ENCODE peak calls at places on chromosomes 6 and 20, in seven cellular contexts. One of them, this sample, is unnamed.

GRCh38 chr6:28269492-28269891 is 2.5 kb downstream of the ZSCAN26 start:
- DNase-seq in stimulated activated CD4-positive, alpha-beta T cell treated with anti-CD3 and anti-CD28 coated beads, Interleukin-4, amount 100 ng/mL, for 24 hours: peak
- DNase-seq in kidney: no peak
- DNase-seq in GM04503: peak
- DNase-seq in hypothalamus: no peak
- DNase-seq in effector memory CD8-positive, alpha-beta T cell: no peak
- DNase-seq in activated T-helper 1 cell treated with Interleukin-2 at 50 U/mL for 16 hours: no peak
- DNase-seq in this sample: no peak

GRCh38 chr20:54231006-54231405 is 23.1 kb downstream of the PFDN4 start:
- DNase-seq in stimulated activated CD4-positive, alpha-beta T cell treated with anti-CD3 and anti-CD28 coated beads, Interleukin-4, amount 100 ng/mL, for 24 hours: no peak
- DNase-seq in kidney: no peak
- DNase-seq in GM04503: no peak
- DNase-seq in hypothalamus: no peak
- DNase-seq in effector memory CD8-positive, alpha-beta T cell: no peak
- DNase-seq in activated T-helper 1 cell treated with Interleukin-2 at 50 U/mL for 16 hours: no peak
- DNase-seq in this sample: no peak

GRCh38 chr20:50848341-50848808 is 53.5 kb downstream of the BCAS4 start:
- DNase-seq in stimulated activated CD4-positive, alpha-beta T cell treated with anti-CD3 and anti-CD28 coated beads, Interleukin-4, amount 100 ng/mL, for 24 hours: no peak
- DNase-seq in kidney: no peak
- DNase-seq in GM04503: no peak
- DNase-seq in hypothalamus: peak
- DNase-seq in effector memory CD8-positive, alpha-beta T cell: no peak
- DNase-seq in activated T-helper 1 cell treated with Interleukin-2 at 50 U/mL for 16 hours: no peak
- DNase-seq in this sample: no peak

GRCh38 chr6:167550936-167551633 is 226.2 kb downstream of the TTLL2 start:
- DNase-seq in stimulated activated CD4-positive, alpha-beta T cell treated with anti-CD3 and anti-CD28 coated beads, Interleukin-4, amount 100 ng/mL, for 24 hours: no peak
- DNase-seq in kidney: peak
- DNase-seq in GM04503: no peak
- DNase-seq in hypothalamus: peak
- DNase-seq in effector memory CD8-positive, alpha-beta T cell: no peak
- DNase-seq in activated T-helper 1 cell treated with Interleukin-2 at 50 U/mL for 16 hours: no peak
- DNase-seq in this sample: no peak

GRCh38 chr6:166119116-166119911 is 48.3 kb downstream of the TBXT start:
- DNase-seq in stimulated activated CD4-positive, alpha-beta T cell treated with anti-CD3 and anti-CD28 coated beads, Interleukin-4, amount 100 ng/mL, for 24 hours: no peak
- DNase-seq in kidney: no peak
- DNase-seq in GM04503: no peak
- DNase-seq in hypothalamus: no peak
- DNase-seq in effector memory CD8-positive, alpha-beta T cell: no peak
- DNase-seq in activated T-helper 1 cell treated with Interleukin-2 at 50 U/mL for 16 hours: no peak
- DNase-seq in this sample: no peak

GRCh38 chr6:4322846-4323309 is 187.5 kb upstream of the ECI2 start:
- DNase-seq in stimulated activated CD4-positive, alpha-beta T cell treated with anti-CD3 and anti-CD28 coated beads, Interleukin-4, amount 100 ng/mL, for 24 hours: no peak
- DNase-seq in kidney: no peak
- DNase-seq in GM04503: no peak
- DNase-seq in hypothalamus: no peak
- DNase-seq in effector memory CD8-positive, alpha-beta T cell: no peak
- DNase-seq in activated T-helper 1 cell treated with Interleukin-2 at 50 U/mL for 16 hours: no peak
- DNase-seq in this sample: no peak

GRCh38 chr6:150617496-150618460 is 18.1 kb downstream of the PLEKHG1 start:
- DNase-seq in stimulated activated CD4-positive, alpha-beta T cell treated with anti-CD3 and anti-CD28 coated beads, Interleukin-4, amount 100 ng/mL, for 24 hours: no peak
- DNase-seq in kidney: no peak
- DNase-seq in GM04503: no peak
- DNase-seq in hypothalamus: no peak
- DNase-seq in effector memory CD8-positive, alpha-beta T cell: no peak
- DNase-seq in activated T-helper 1 cell treated with Interleukin-2 at 50 U/mL for 16 hours: no peak
- DNase-seq in this sample: no peak

GRCh38 chr6:47034421-47034820 is 7.7 kb downstream of the ADGRF1 start:
- DNase-seq in stimulated activated CD4-positive, alpha-beta T cell treated with anti-CD3 and anti-CD28 coated beads, Interleukin-4, amount 100 ng/mL, for 24 hours: no peak
- DNase-seq in kidney: no peak
- DNase-seq in GM04503: no peak
- DNase-seq in hypothalamus: no peak
- DNase-seq in effector memory CD8-positive, alpha-beta T cell: no peak
- DNase-seq in activated T-helper 1 cell treated with Interleukin-2 at 50 U/mL for 16 hours: no peak
- DNase-seq in this sample: no peak

GRCh38 chr20:35011589-35012226 is 56.0 kb downstream of the MYH7B start:
- DNase-seq in stimulated activated CD4-positive, alpha-beta T cell treated with anti-CD3 and anti-CD28 coated beads, Interleukin-4, amount 100 ng/mL, for 24 hours: no peak
- DNase-seq in kidney: no peak
- DNase-seq in GM04503: no peak
- DNase-seq in hypothalamus: no peak
- DNase-seq in effector memory CD8-positive, alpha-beta T cell: no peak
- DNase-seq in activated T-helper 1 cell treated with Interleukin-2 at 50 U/mL for 16 hours: no peak
- DNase-seq in this sample: no peak

GRCh38 chr20:35575958-35576357 is 34.1 kb downstream of the ERGIC3 start:
- DNase-seq in stimulated activated CD4-positive, alpha-beta T cell treated with anti-CD3 and anti-CD28 coated beads, Interleukin-4, amount 100 ng/mL, for 24 hours: no peak
- DNase-seq in kidney: peak
- DNase-seq in GM04503: no peak
- DNase-seq in hypothalamus: no peak
- DNase-seq in effector memory CD8-positive, alpha-beta T cell: no peak
- DNase-seq in activated T-helper 1 cell treated with Interleukin-2 at 50 U/mL for 16 hours: no peak
- DNase-seq in this sample: no peak

GRCh38 chr6:158283304-158284005 is 28.8 kb upstream of the TULP4 start:
- DNase-seq in stimulated activated CD4-positive, alpha-beta T cell treated with anti-CD3 and anti-CD28 coated beads, Interleukin-4, amount 100 ng/mL, for 24 hours: no peak
- DNase-seq in kidney: no peak
- DNase-seq in GM04503: no peak
- DNase-seq in hypothalamus: no peak
- DNase-seq in effector memory CD8-positive, alpha-beta T cell: peak
- DNase-seq in activated T-helper 1 cell treated with Interleukin-2 at 50 U/mL for 16 hours: no peak
- DNase-seq in this sample: no peak

GRCh38 chr6:32865724-32866443 is 11.9 kb downstream of the PSMB9 start:
- DNase-seq in stimulated activated CD4-positive, alpha-beta T cell treated with anti-CD3 and anti-CD28 coated beads, Interleukin-4, amount 100 ng/mL, for 24 hours: no peak
- DNase-seq in kidney: no peak
- DNase-seq in GM04503: no peak
- DNase-seq in hypothalamus: no peak
- DNase-seq in effector memory CD8-positive, alpha-beta T cell: no peak
- DNase-seq in activated T-helper 1 cell treated with Interleukin-2 at 50 U/mL for 16 hours: no peak
- DNase-seq in this sample: no peak

GRCh38 chr6:169589293-169589692 is 112.5 kb downstream of the WDR27 start:
- DNase-seq in stimulated activated CD4-positive, alpha-beta T cell treated with anti-CD3 and anti-CD28 coated beads, Interleukin-4, amount 100 ng/mL, for 24 hours: peak
- DNase-seq in kidney: no peak
- DNase-seq in GM04503: no peak
- DNase-seq in hypothalamus: no peak
- DNase-seq in effector memory CD8-positive, alpha-beta T cell: peak
- DNase-seq in activated T-helper 1 cell treated with Interleukin-2 at 50 U/mL for 16 hours: no peak
- DNase-seq in this sample: no peak

GRCh38 chr6:169326067-169326799 is 72.6 kb upstream of the THBS2 start:
- DNase-seq in stimulated activated CD4-positive, alpha-beta T cell treated with anti-CD3 and anti-CD28 coated beads, Interleukin-4, amount 100 ng/mL, for 24 hours: no peak
- DNase-seq in kidney: no peak
- DNase-seq in GM04503: no peak
- DNase-seq in hypothalamus: peak
- DNase-seq in effector memory CD8-positive, alpha-beta T cell: no peak
- DNase-seq in activated T-helper 1 cell treated with Interleukin-2 at 50 U/mL for 16 hours: no peak
- DNase-seq in this sample: no peak

GRCh38 chr20:10263385-10264165 is 44.9 kb downstream of the SNAP25 start:
- DNase-seq in stimulated activated CD4-positive, alpha-beta T cell treated with anti-CD3 and anti-CD28 coated beads, Interleukin-4, amount 100 ng/mL, for 24 hours: no peak
- DNase-seq in kidney: no peak
- DNase-seq in GM04503: no peak
- DNase-seq in hypothalamus: no peak
- DNase-seq in effector memory CD8-positive, alpha-beta T cell: no peak
- DNase-seq in activated T-helper 1 cell treated with Interleukin-2 at 50 U/mL for 16 hours: no peak
- DNase-seq in this sample: no peak

GRCh38 chr6:13468839-13469238 is 18.6 kb downstream of the GFOD1 start:
- DNase-seq in stimulated activated CD4-positive, alpha-beta T cell treated with anti-CD3 and anti-CD28 coated beads, Interleukin-4, amount 100 ng/mL, for 24 hours: no peak
- DNase-seq in kidney: no peak
- DNase-seq in GM04503: no peak
- DNase-seq in hypothalamus: no peak
- DNase-seq in effector memory CD8-positive, alpha-beta T cell: no peak
- DNase-seq in activated T-helper 1 cell treated with Interleukin-2 at 50 U/mL for 16 hours: no peak
- DNase-seq in this sample: no peak

GRCh38 chr20:32535316-32535952 is 49.7 kb downstream of the NOL4L start:
- DNase-seq in stimulated activated CD4-positive, alpha-beta T cell treated with anti-CD3 and anti-CD28 coated beads, Interleukin-4, amount 100 ng/mL, for 24 hours: no peak
- DNase-seq in kidney: no peak
- DNase-seq in GM04503: no peak
- DNase-seq in hypothalamus: no peak
- DNase-seq in effector memory CD8-positive, alpha-beta T cell: peak
- DNase-seq in activated T-helper 1 cell treated with Interleukin-2 at 50 U/mL for 16 hours: no peak
- DNase-seq in this sample: no peak

GRCh38 chr20:59667981-59668515 is 63.7 kb downstream of the PHACTR3 start:
- DNase-seq in stimulated activated CD4-positive, alpha-beta T cell treated with anti-CD3 and anti-CD28 coated beads, Interleukin-4, amount 100 ng/mL, for 24 hours: no peak
- DNase-seq in kidney: no peak
- DNase-seq in GM04503: no peak
- DNase-seq in hypothalamus: no peak
- DNase-seq in effector memory CD8-positive, alpha-beta T cell: no peak
- DNase-seq in activated T-helper 1 cell treated with Interleukin-2 at 50 U/mL for 16 hours: no peak
- DNase-seq in this sample: no peak

GRCh38 chr6:56685994-56686393 is 43.3 kb upstream of the DST start:
- DNase-seq in stimulated activated CD4-positive, alpha-beta T cell treated with anti-CD3 and anti-CD28 coated beads, Interleukin-4, amount 100 ng/mL, for 24 hours: no peak
- DNase-seq in kidney: no peak
- DNase-seq in GM04503: no peak
- DNase-seq in hypothalamus: no peak
- DNase-seq in effector memory CD8-positive, alpha-beta T cell: no peak
- DNase-seq in activated T-helper 1 cell treated with Interleukin-2 at 50 U/mL for 16 hours: no peak
- DNase-seq in this sample: no peak